ENCODE peak calls at places on chromosomes 13 and 19, in four cellular contexts. P is HepG2, H is K562, I is SK-N-SH. S is an unnamed sample.

GRCh38 chr13:43058318-43058674 is 34.9 kb downstream of the DNAJC15 start:
- DNase-seq in P (peak), I (no peak), H (no peak), S (no peak)

GRCh38 chr19:8605514-8605913 is 5.0 kb downstream of the ADAMTS10 start:
- DNase-seq in H (no peak), P (no peak), I (no peak), S (no peak)

GRCh38 chr13:80341771-80342271 is 895 bp upstream of the SPRY2 start:
- DNase-seq in I (peak), H (no peak), P (peak), S (no peak)

GRCh38 chr19:38387550-38388309 is at the start of gene GGN:
- DNase-seq in H (peak), P (peak), I (peak), S (peak)

GRCh38 chr13:73816702-73817101 is 317.5 kb downstream of the KLF12 start:
- DNase-seq in P (no peak), I (no peak), H (no peak), S (no peak)

GRCh38 chr13:98334620-98335205 is 157.6 kb upstream of the RNF113B start:
- DNase-seq in H (no peak), I (no peak), P (no peak), S (no peak)

GRCh38 chr13:74710006-74710405 is 575.8 kb upstream of the KLF12 start:
- DNase-seq in H (no peak), I (no peak), P (no peak), S (no peak)

GRCh38 chr19:754530-754929 is 3.6 kb downstream of the MISP start:
- DNase-seq in I (no peak), P (no peak), H (no peak), S (no peak)

GRCh38 chr19:46766569-46767317 is 20.5 kb upstream of the STRN4 start:
- DNase-seq in H (peak), P (peak), I (peak), S (peak)

GRCh38 chr19:13181747-13182388 is 31.7 kb downstream of the IER2 start:
- DNase-seq in P (no peak), I (peak), H (peak), S (no peak)

GRCh38 chr19:3783660-3784584 is 2.3 kb downstream of the MATK start:
- DNase-seq in H (peak), I (peak), P (peak), S (no peak)

GRCh38 chr13:78102121-78102677 is 183.6 kb upstream of the EDNRB start:
- DNase-seq in I (no peak), H (no peak), P (no peak), S (no peak)

GRCh38 chr19:41991025-41991424 is 3.0 kb downstream of the ATP1A3 start:
- DNase-seq in H (no peak), I (no peak), P (no peak), S (no peak)

GRCh38 chr19:18596752-18597157 is 8.2 kb downstream of the REX1BD start:
- DNase-seq in P (peak), I (peak), H (peak), S (peak)

GRCh38 chr19:3771906-3772450 is at the start of gene RAX2:
- DNase-seq in H (peak), I (peak), P (no peak), S (no peak)

GRCh38 chr13:50677687-50678463 is 165.6 kb downstream of the DLEU7 start:
- DNase-seq in I (no peak), P (no peak), H (no peak), S (no peak)
- TF ChIP-seq GABPA in I (no peak), P (no peak), H (no peak), S (no peak)

GRCh38 chr13:44272692-44273091 is 100.9 kb upstream of the SERP2 start:
- DNase-seq in P (no peak), H (no peak), I (no peak), S (no peak)

GRCh38 chr13:44273991-44274810 is 99.4 kb upstream of the SERP2 start:
- DNase-seq in P (no peak), I (no peak), H (no peak), S (no peak)

GRCh38 chr13:44276061-44276460 is 97.6 kb upstream of the SERP2 start:
- DNase-seq in P (no peak), I (no peak), H (no peak), S (no peak)

GRCh38 chr13:44273216-44273615 is 100.4 kb upstream of the SERP2 start:
- DNase-seq in P (no peak), H (no peak), I (no peak), S (no peak)

GRCh38 chr13:44274838-44275237 is 98.8 kb upstream of the SERP2 start:
- DNase-seq in I (peak), P (no peak), H (no peak), S (no peak)
- TF ChIP-seq GABPA in I (no peak), P (no peak), H (no peak), S (no peak)

DNA sequence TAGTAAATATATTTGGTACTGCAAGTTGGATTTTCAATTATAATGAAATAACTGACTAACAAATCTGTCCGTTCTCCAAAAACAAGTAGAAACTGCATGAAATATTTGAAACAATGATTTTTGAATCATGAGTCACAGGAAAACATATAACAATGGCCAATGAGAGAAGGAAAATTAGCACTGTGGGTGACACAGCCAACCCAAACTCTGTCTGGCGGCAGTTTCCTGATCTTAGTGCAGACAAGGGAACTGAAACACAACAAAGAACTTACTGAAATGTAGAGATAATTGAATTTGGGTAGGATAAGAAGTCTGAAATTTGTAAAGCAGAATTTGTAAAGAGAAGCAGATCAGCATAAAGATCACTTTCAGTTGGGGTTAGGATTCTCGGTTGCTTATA is 2743.3 kb upstream of the PCDH20 start:
- DNase-seq in P (no peak), I (peak), H (no peak), S (no peak)
- TF ChIP-seq GABPA in P (no peak), I (no peak), H (no peak), S (no peak)

GRCh38 chr19:44576843-44577565 is 36.4 kb upstream of the IGSF23 start:
- DNase-seq in H (peak), P (peak), I (peak), S (no peak)
- TF ChIP-seq GABPA in H (no peak), P (no peak), I (no peak), S (no peak)

GRCh38 chr19:7552781-7553180 is 17.3 kb downstream of the PNPLA6 start:
- DNase-seq in P (no peak), I (peak), H (no peak), S (no peak)
- TF ChIP-seq GABPA in P (no peak), I (no peak), H (no peak), S (no peak)

DNA sequence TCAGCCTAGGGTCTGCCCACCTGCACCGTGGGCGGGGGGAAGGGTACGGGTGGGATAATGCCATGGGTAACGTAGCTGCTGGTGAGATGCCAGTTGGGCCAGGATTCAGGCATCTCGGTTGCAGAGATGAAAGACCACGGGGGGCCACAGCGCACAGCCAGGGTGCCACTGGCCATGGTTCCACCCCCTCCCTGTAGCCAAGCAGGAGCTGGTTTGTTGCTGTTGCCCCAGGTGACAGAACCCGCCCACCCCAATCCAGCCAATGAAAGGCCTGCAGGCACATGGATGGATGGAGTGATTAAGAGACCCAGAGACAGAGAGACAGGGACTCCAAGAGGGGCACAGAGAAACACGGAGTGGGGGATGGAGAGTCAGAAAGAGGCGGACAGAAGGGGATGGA is 1.0 kb upstream of the CGB7 start:
- DNase-seq in H (peak), P (no peak), I (peak), S (no peak)
- TF ChIP-seq GABPA in H (no peak), P (no peak), I (no peak), S (no peak)

GRCh38 chr19:6587998-6588507 is 2.9 kb downstream of the CD70 start:
- DNase-seq in H (peak), I (no peak), P (no peak), S (peak)

GRCh38 chr19:6586726-6587092 is 4.2 kb downstream of the CD70 start:
- DNase-seq in P (no peak), H (no peak), I (no peak), S (no peak)

GRCh38 chr19:6587093-6587820 is 3.7 kb downstream of the CD70 start:
- DNase-seq in I (no peak), P (no peak), H (peak), S (no peak)

GRCh38 chr19:6588508-6589345 is 2.2 kb downstream of the CD70 start:
- DNase-seq in H (peak), P (no peak), I (no peak), S (no peak)

GRCh38 chr19:6586056-6586455 is 4.9 kb downstream of the CD70 start:
- DNase-seq in P (no peak), H (no peak), I (no peak), S (no peak)
- TF ChIP-seq GABPA in P (no peak), H (no peak), I (no peak), S (no peak)

GRCh38 chr19:53068834-53069233 is 24.3 kb downstream of the ERVV-2 start:
- DNase-seq in H (no peak), P (no peak), I (no peak), S (no peak)
- TF ChIP-seq GABPA in H (no peak), P (no peak), I (no peak), S (no peak)

DNA sequence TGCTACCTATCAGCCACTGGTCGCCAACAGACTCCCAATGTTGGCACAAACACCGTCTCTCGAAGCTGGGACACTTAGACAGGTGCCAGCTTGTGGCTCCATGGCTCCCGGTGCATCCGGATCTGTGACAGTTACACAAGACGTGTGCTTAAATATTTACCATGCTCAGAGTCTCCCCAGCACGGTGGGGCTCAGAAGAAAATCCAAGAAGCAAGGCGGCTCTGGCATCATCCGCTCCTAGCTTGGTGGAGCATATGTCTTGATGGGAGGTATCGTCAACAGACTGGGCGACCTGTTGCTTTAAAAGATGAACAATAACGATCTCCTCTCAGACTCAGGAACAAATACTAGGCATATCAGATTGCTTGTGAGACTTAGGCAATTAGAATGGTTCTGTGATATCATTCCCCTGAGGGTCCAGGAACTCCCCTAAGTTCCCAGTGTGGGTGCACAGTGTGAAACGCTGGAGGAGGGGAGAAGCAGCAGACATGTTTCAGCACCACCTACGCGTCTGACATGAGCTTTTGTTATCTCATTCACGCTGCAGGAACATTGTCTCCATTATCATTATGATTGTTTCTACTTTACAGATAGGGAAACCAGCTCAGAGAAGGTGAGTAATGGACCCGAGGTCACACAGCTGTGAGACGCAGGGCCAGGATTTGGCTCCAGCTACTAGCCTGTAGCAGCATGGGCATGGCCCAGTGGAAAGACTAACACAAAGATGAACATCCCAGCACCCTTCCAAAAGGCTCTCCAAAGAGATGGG is 61.7 kb downstream of the ALOX5AP start:
- DNase-seq in I (no peak), P (no peak), H (no peak), S (no peak)
- TF ChIP-seq GABPA in I (no peak), P (no peak), H (no peak), S (no peak)

S was measured in H1.